ENCODE peak calls at places on chromosomes 7 and 10, in four cellular contexts. N is lower lobe of right lung, P is cardiac fibroblast, G is AG04449. F is an unnamed sample.

GRCh38 chr7:151408839-151409554 is 841 bp downstream of the WDR86 start:
- DNase-seq in N (peak; percentile 50), P (no peak), G (no peak), F (no peak)

GRCh38 chr10:3102721-3103410 is 35.5 kb downstream of the PFKP start:
- DNase-seq in N (no peak), P (peak; percentile 83), G (no peak), F (peak; percentile 66)

GRCh38 chr7:87032604-87033003 is 26.9 kb downstream of the ELAPOR2 start:
- DNase-seq in N (no peak), P (no peak), G (no peak), F (no peak)

GRCh38 chr7:832292-832967 is at the start of gene SUN1:
- DNase-seq in N (no peak), P (peak; percentile 82), G (no peak), F (peak; percentile 83)

GRCh38 chr7:18590744-18591340 is 95.3 kb downstream of the HDAC9 start:
- DNase-seq in N (no peak), P (peak; percentile 77), G (peak; percentile 19), F (peak; percentile 40)

GRCh38 chr10:24428410-24428782 is 219.5 kb downstream of the KIAA1217 start:
- DNase-seq in N (no peak), P (peak; percentile 90), G (no peak), F (peak; percentile 78)

GRCh38 chr7:106890952-106891351 is 25.9 kb downstream of the PIK3CG start:
- DNase-seq in N (no peak), P (no peak), G (no peak), F (no peak)

GRCh38 chr10:132974886-132975881 is 32.8 kb upstream of the CFAP46 start:
- DNase-seq in N (peak; percentile 18), P (peak; percentile 17), G (no peak), F (peak; percentile 26)

GRCh38 chr10:78952018-78952417 is 116.7 kb upstream of the ZMIZ1 start:
- DNase-seq in N (no peak), P (no peak), G (no peak), F (no peak)

GRCh38 chr10:79007843-79008319 is 60.9 kb upstream of the ZMIZ1 start:
- DNase-seq in N (no peak), P (peak; percentile 31), G (no peak), F (no peak)

GRCh38 chr10:36494386-36494785 is 631.0 kb upstream of the ANKRD30A start:
- DNase-seq in N (no peak), P (peak; percentile 90), G (no peak), F (peak; percentile 83)

GRCh38 chr10:33117816-33118215 is 159.8 kb upstream of the ITGB1 start:
- DNase-seq in N (peak; percentile 59), P (no peak), G (no peak), F (no peak)

GRCh38 chr7:13908667-13909382 is 80.6 kb downstream of the ETV1 start:
- DNase-seq in N (no peak), P (no peak), G (no peak), F (peak; percentile 10)

GRCh38 chr10:63699785-63700184 is 178.6 kb downstream of the REEP3 start:
- DNase-seq in N (no peak), P (peak; percentile 81), G (no peak), F (peak; percentile 72)

GRCh38 chr10:75712241-75712880 is 280.9 kb downstream of the LRMDA start:
- DNase-seq in N (no peak), P (no peak), G (no peak), F (no peak)

GRCh38 chr7:50227623-50228618 is 76.6 kb upstream of the IKZF1 start:
- DNase-seq in N (no peak), P (no peak), G (no peak), F (no peak)

GRCh38 chr7:38177621-38178003 is 433 bp upstream of the STARD3NL start:
- DNase-seq in N (no peak), P (no peak), G (no peak), F (no peak)

GRCh38 chr10:97726636-97727178 is 10.2 kb upstream of the ZFYVE27 start:
- DNase-seq in N (no peak), P (peak; percentile 92), G (no peak), F (peak; percentile 80)

GRCh38 chr10:124000792-124001201 is 92.6 kb downstream of the CHST15 start:
- DNase-seq in N (no peak), P (peak; percentile 51), G (no peak), F (no peak)

GRCh38 chr7:55623617-55624016 is 51.3 kb upstream of the VOPP1 start:
- DNase-seq in N (no peak), P (no peak), G (no peak), F (no peak)

GRCh38 chr10:123380491-123381085 is 226.4 kb downstream of the BUB3 start:
- DNase-seq in N (no peak), P (peak; percentile 43), G (no peak), F (peak; percentile 10)

GRCh38 chr10:24873281-24873683 is 79.1 kb downstream of the PRTFDC1 start:
- DNase-seq in N (no peak), P (peak; percentile 98), G (peak; percentile 86), F (peak; percentile 97)

GRCh38 chr7:157276731-157277562 is 59.9 kb upstream of the DNAJB6 start:
- DNase-seq in N (no peak), P (peak; percentile 67), G (no peak), F (no peak)

GRCh38 chr7:17773289-17773626 is 167.0 kb downstream of the SNX13 start:
- DNase-seq in N (no peak), P (peak; percentile 96), G (peak; percentile 44), F (peak; percentile 92)

DNA sequence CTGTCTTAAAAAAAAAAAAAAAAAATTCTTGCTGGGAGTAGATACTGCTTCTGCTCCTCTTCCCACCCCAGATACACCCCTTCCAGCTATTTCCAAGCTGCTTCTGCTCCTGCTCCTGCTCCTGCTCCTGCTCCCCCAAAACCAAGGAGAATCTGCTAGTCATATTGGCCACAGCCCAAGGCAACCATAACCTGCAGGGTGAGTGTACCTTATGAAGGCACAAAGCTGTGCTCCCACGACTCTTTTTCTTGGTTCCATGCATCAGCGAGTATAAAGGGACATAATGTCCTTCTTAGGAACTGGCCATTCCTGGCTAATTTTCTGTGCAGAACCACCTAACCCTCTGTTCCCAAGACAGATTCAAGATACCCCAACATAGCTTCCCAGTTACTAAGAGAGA is 129.5 kb upstream of the CDK1 start:
- DNase-seq in N (no peak), P (no peak), G (no peak), F (no peak)
- H3K4me3 ChIP-seq in N (no peak overlapping the region), P (no peak overlapping the region), G (no peak overlapping the region), F (no peak overlapping the region)

GRCh38 chr7:44327981-44328380 is 2.6 kb upstream of the CAMK2B start:
- DNase-seq in N (no peak), P (no peak), G (no peak), F (no peak)
- H3K4me3 ChIP-seq in N (no peak overlapping the region), P (no peak overlapping the region), G (no peak overlapping the region), F (no peak overlapping the region)

GRCh38 chr10:111080224-111080623 is 3.4 kb downstream of the ADRA2A start:
- DNase-seq in N (no peak), P (no peak), G (no peak), F (no peak)

GRCh38 chr10:111077715-111078504 is 1.1 kb downstream of the ADRA2A start:
- DNase-seq in N (peak; percentile 52), P (peak; percentile 7), G (no peak), F (no peak)

GRCh38 chr10:111078505-111079185 is 1.8 kb downstream of the ADRA2A start:
- DNase-seq in N (no peak), P (no peak), G (no peak), F (no peak)

GRCh38 chr10:111079781-111080180 is 3.0 kb downstream of the ADRA2A start:
- DNase-seq in N (no peak), P (no peak), G (no peak), F (no peak)

GRCh38 chr10:111079241-111079760 is 2.5 kb downstream of the ADRA2A start:
- DNase-seq in N (no peak), P (no peak), G (no peak), F (no peak)
- H3K4me3 ChIP-seq in N (no peak overlapping the region), P (no peak overlapping the region), G (no peak overlapping the region), F (no peak overlapping the region)

DNA sequence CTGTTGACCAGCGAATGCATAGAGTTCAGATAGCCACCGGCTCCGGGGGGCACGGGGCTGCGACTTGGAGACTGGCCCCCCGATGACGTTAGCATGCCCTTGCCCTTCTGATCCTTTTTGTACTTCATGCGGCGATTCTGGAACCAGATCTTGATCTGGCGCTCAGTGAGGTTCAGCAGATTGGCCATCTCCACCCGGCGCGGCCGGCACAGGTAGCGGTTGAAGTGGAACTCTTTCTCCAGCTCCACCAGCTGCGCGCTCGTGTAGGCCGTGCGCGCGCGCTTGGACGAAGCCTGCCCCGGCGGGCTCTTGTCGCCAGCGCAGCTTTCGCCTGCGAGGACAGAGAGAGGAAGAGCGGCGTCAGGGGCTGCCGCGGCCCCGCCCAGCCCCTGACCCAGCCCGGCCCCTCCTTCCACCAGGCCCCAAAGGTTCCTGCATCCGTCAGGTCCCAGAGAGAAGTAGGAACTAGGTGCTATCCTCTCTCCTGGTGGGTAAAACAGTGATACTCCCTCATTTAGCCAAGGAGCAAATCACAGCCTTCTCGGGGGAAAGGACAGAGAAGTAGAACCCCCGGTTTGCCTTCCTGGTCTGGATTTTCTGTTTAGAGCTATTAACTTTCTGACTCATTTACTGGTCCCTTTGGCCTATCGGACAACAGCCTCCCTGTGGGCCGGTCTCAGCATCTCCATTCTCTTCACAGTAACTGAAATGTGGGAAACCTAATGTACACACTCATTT is 6.1 kb upstream of the HOXA2 start:
- DNase-seq in N (peak; percentile 54), P (no peak), G (no peak), F (peak; percentile 84)
- H3K4me3 ChIP-seq in N (peak overlapping the region; percentile 49), P (no peak overlapping the region), G (no peak overlapping the region), F (no peak overlapping the region)

GRCh38 chr10:6301482-6302083 is 98.9 kb downstream of the PFKFB3 start:
- DNase-seq in N (no peak), P (no peak), G (no peak), F (peak; percentile 21)

GRCh38 chr10:6299234-6299633 is 96.5 kb downstream of the PFKFB3 start:
- DNase-seq in N (no peak), P (no peak), G (no peak), F (peak; percentile 40)

GRCh38 chr10:6300106-6300783 is 97.5 kb downstream of the PFKFB3 start:
- DNase-seq in N (no peak), P (peak; percentile 40), G (no peak), F (peak; percentile 41)

GRCh38 chr10:6299743-6300105 is 97.0 kb downstream of the PFKFB3 start:
- DNase-seq in N (no peak), P (no peak), G (no peak), F (no peak)

GRCh38 chr10:6300784-6301180 is 98.0 kb downstream of the PFKFB3 start:
- DNase-seq in N (no peak), P (no peak), G (no peak), F (no peak)
- H3K4me3 ChIP-seq in N (no peak overlapping the region), P (no peak overlapping the region), G (no peak overlapping the region), F (no peak overlapping the region)

GRCh38 chr10:125066704-125067447 is 93.5 kb downstream of the CTBP2 start:
- DNase-seq in N (no peak), P (no peak), G (no peak), F (no peak)

GRCh38 chr10:125062244-125063208 is 97.8 kb downstream of the CTBP2 start:
- DNase-seq in N (no peak), P (peak; percentile 58), G (no peak), F (no peak)

GRCh38 chr10:125063256-125063945 is 97.0 kb downstream of the CTBP2 start:
- DNase-seq in N (no peak), P (no peak), G (no peak), F (no peak)

GRCh38 chr10:125067764-125068163 is 92.6 kb downstream of the CTBP2 start:
- DNase-seq in N (no peak), P (no peak), G (no peak), F (no peak)

GRCh38 chr10:125064681-125065492 is 95.5 kb downstream of the CTBP2 start:
- DNase-seq in N (no peak), P (peak; percentile 67), G (no peak), F (peak; percentile 91)
- H3K4me3 ChIP-seq in N (no peak overlapping the region), P (no peak overlapping the region), G (peak overlapping the region; percentile 16), F (no peak overlapping the region)